ENCODE peak calls at places on chromosomes 11 and 22, in ten cellular contexts. V is cardiac muscle cell, J is H7, O is Peyer's patch, Z is trophoblast cell, C is HCT116, Q is adrenal gland, D is mammary epithelial cell, X is Panc1, S is kidney. Y is an unnamed sample.

GRCh38 chr11:2100361-2101170 is 38.6 kb downstream of the IGF2 start:
- DNase-seq in V (no peak), J (peak; percentile 60), O (peak; percentile 46), Z (no peak), C (no peak), Q (no peak), D (no peak), X (no peak), S (peak; percentile 81), Y (no peak)

GRCh38 chr11:27991731-27992130 is 116.2 kb downstream of the KIF18A start:
- DNase-seq in V (no peak), J (no peak), O (no peak), Z (no peak), C (no peak), Q (no peak), D (no peak), X (no peak), S (no peak), Y (no peak)

GRCh38 chr11:8766043-8766992 is 83.7 kb downstream of the RPL27A start:
- DNase-seq in V (no peak), J (no peak), O (no peak), Z (peak; percentile 10), C (no peak), Q (peak; percentile 53), D (peak; percentile 39), X (no peak), S (no peak), Y (no peak)

GRCh38 chr11:17552392-17553248 is 5.6 kb downstream of the OTOG start:
- DNase-seq in V (no peak), J (no peak), O (no peak), Z (no peak), C (no peak), Q (no peak), D (no peak), X (no peak), S (peak; percentile 58), Y (no peak)

GRCh38 chr22:50488886-50489285 is 2.2 kb downstream of the MIOX start:
- DNase-seq in V (no peak), J (no peak), O (no peak), Z (no peak), C (no peak), Q (no peak), D (no peak), X (no peak), S (no peak), Y (no peak)

GRCh38 chr11:9060700-9061111 is 30.7 kb downstream of the SCUBE2 start:
- DNase-seq in V (peak; percentile 17), J (peak; percentile 67), O (no peak), Z (peak; percentile 25), C (no peak), Q (no peak), D (no peak), X (no peak), S (no peak), Y (peak; percentile 74)

GRCh38 chr11:4178813-4179662 is 84.4 kb downstream of the RRM1 start:
- DNase-seq in V (no peak), J (no peak), O (no peak), Z (no peak), C (no peak), Q (no peak), D (no peak), X (no peak), S (no peak), Y (no peak)

GRCh38 chr11:108536783-108537182 is 38.6 kb upstream of the POGLUT3 start:
- DNase-seq in V (no peak), J (no peak), O (no peak), Z (peak; percentile 9), C (no peak), Q (no peak), D (peak; percentile 36), X (no peak), S (no peak), Y (no peak)

GRCh38 chr22:39234157-39234793 is 10.5 kb downstream of the PDGFB start:
- DNase-seq in V (no peak), J (peak; percentile 91), O (no peak), Z (peak; percentile 71), C (no peak), Q (no peak), D (no peak), X (no peak), S (peak; percentile 86), Y (no peak)

GRCh38 chr11:102410382-102410784 is 42.2 kb downstream of the TMEM123 start:
- DNase-seq in V (peak; percentile 33), J (peak; percentile 14), O (no peak), Z (no peak), C (no peak), Q (no peak), D (no peak), X (no peak), S (no peak), Y (no peak)

GRCh38 chr11:77069969-77070582 is 3.3 kb downstream of the CAPN5 start:
- DNase-seq in V (no peak), J (peak; percentile 33), O (no peak), Z (no peak), C (no peak), Q (peak; percentile 19), D (no peak), X (no peak), S (no peak), Y (no peak)

GRCh38 chr22:48593551-48593950 is 1234.1 kb downstream of the BRD1 start:
- DNase-seq in V (no peak), J (no peak), O (no peak), Z (no peak), C (no peak), Q (no peak), D (no peak), X (no peak), S (peak; percentile 60), Y (no peak)

GRCh38 chr11:115699733-115700132 is 195.5 kb upstream of the CADM1 start:
- DNase-seq in V (no peak), J (no peak), O (no peak), Z (no peak), C (no peak), Q (no peak), D (no peak), X (no peak), S (no peak), Y (no peak)

GRCh38 chr11:34114471-34114870 is 9.0 kb downstream of the NAT10 start:
- DNase-seq in V (no peak), J (no peak), O (no peak), Z (no peak), C (no peak), Q (no peak), D (no peak), X (no peak), S (no peak), Y (no peak)
- H3K36me3 ChIP-seq in V (peaks cover 61% of the 10 kb centered on the region), J (peaks cover 55% of the 10 kb centered on the region), O (no peaks in the 10 kb centered on the region), Z (peaks cover 29% of the 10 kb centered on the region), C (peaks cover 90% of the 10 kb centered on the region), Q (peaks cover 4% of the 10 kb centered on the region), D (peaks cover 56% of the 10 kb centered on the region), X (peaks cover 56% of the 10 kb centered on the region), S (peaks cover 57% of the 10 kb centered on the region), Y (peaks cover 39% of the 10 kb centered on the region)

GRCh38 chr11:128783513-128783912 is 83.6 kb downstream of the KCNJ1 start:
- DNase-seq in V (no peak), J (no peak), O (no peak), Z (no peak), C (no peak), Q (no peak), D (no peak), X (no peak), S (no peak), Y (no peak)
- H3K36me3 ChIP-seq in V (no peaks in the 10 kb centered on the region), J (no peaks in the 10 kb centered on the region), O (no peaks in the 10 kb centered on the region), Z (no peaks in the 10 kb centered on the region), C (no peaks in the 10 kb centered on the region), Q (no peaks in the 10 kb centered on the region), D (no peaks in the 10 kb centered on the region), X (no peaks in the 10 kb centered on the region), S (no peaks in the 10 kb centered on the region), Y (peaks cover 17% of the 10 kb centered on the region)

GRCh38 chr22:17905445-17905844 is 118.9 kb downstream of the MICAL3 start:
- DNase-seq in V (no peak), J (no peak), O (no peak), Z (no peak), C (no peak), Q (no peak), D (no peak), X (no peak), S (no peak), Y (no peak)
- H3K36me3 ChIP-seq in V (peaks cover 25% of the 10 kb centered on the region), J (peaks cover 6% of the 10 kb centered on the region), O (no peaks in the 10 kb centered on the region), Z (peaks cover 19% of the 10 kb centered on the region), C (peaks cover 19% of the 10 kb centered on the region), Q (no peaks in the 10 kb centered on the region), D (peaks cover 36% of the 10 kb centered on the region), X (no peaks in the 10 kb centered on the region), S (peaks cover 17% of the 10 kb centered on the region), Y (peaks cover 2% of the 10 kb centered on the region)

DNA sequence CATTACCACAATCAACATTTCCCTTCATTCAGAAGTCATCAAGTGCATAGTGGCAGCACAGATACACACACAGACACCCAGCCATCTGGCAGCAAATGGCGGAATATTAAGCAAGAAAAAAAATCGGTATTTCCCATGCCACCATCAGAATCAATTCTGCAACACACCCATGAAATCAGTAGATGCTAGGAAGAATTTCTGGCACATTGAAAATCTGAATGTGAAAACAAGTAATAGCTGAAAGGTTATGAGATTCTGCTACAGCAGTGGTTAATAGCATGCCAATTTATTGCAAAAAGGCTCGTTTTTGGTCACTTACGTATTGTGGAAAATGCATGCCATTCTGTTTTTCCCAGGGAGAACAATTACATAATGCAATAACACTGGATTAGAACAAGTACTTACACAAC is 91.1 kb downstream of the PICALM start:
- DNase-seq in V (no peak), J (no peak), O (no peak), Z (peak; percentile 36), C (no peak), Q (no peak), D (no peak), X (no peak), S (no peak), Y (no peak)
- H3K36me3 ChIP-seq in V (peaks cover 28% of the 10 kb centered on the region), J (peaks cover 1% of the 10 kb centered on the region), O (no peaks in the 10 kb centered on the region), Z (peaks cover 12% of the 10 kb centered on the region), C (no peaks in the 10 kb centered on the region), Q (no peaks in the 10 kb centered on the region), D (peaks cover 40% of the 10 kb centered on the region), X (peaks cover 43% of the 10 kb centered on the region), S (peaks cover 27% of the 10 kb centered on the region), Y (peaks cover 7% of the 10 kb centered on the region)

GRCh38 chr22:20125201-20126174 is 6.1 kb upstream of the ZDHHC8 start:
- DNase-seq in V (no peak), J (no peak), O (no peak), Z (no peak), C (no peak), Q (peak; percentile 82), D (no peak), X (no peak), S (no peak), Y (no peak)
- H3K36me3 ChIP-seq in V (peaks cover 39% of the 10 kb centered on the region), J (peaks cover 47% of the 10 kb centered on the region), O (no peaks in the 10 kb centered on the region), Z (peaks cover 65% of the 10 kb centered on the region), C (peaks cover 53% of the 10 kb centered on the region), Q (no peaks in the 10 kb centered on the region), D (peaks cover 8% of the 10 kb centered on the region), X (peaks cover 6% of the 10 kb centered on the region), S (peaks cover 4% of the 10 kb centered on the region), Y (peaks cover 34% of the 10 kb centered on the region)